ENCODE peak calls at places on chromosome 14, in ten cellular contexts. P is frontal cortex; I is stimulated activated CD8-positive, alpha-beta memory T cell treated with anti-CD3 and anti-CD28 coated beads, Interleukin-15, amount 100 ng/mL, for 24 hours; O is CD4-positive, alpha-beta T cell; M is H9; C is GM13976; Z is H4; G is NAMALWA; K is stimulated activated CD4-positive, alpha-beta T cell treated with anti-CD3 and anti-CD28 coated beads, Interleukin-1b, Interleukin-23, amount 100 ng/mL, for 4 hours; X is neural progenitor cell. S is an unnamed sample.

GRCh38 chr14:23362200-23362599 is 2.8 kb downstream of the EFS start:
- DNase-seq in P (no peak), I (no peak), O (no peak), M (no peak), C (no peak), Z (no peak), G (peak), K (no peak), X (no peak), S (no peak)

GRCh38 chr14:65428691-65429090 is 16.2 kb downstream of the FUT8 start:
- DNase-seq in P (no peak), I (no peak), O (no peak), M (no peak), C (no peak), Z (no peak), G (no peak), K (no peak), X (no peak), S (no peak)

GRCh38 chr14:23403139-23403438 is 5.0 kb downstream of the MYH6 start:
- DNase-seq in P (no peak), I (no peak), O (no peak), M (no peak), C (no peak), Z (no peak), G (no peak), K (no peak), X (no peak), S (no peak)

GRCh38 chr14:104094709-104095425 is 9.4 kb downstream of the ASPG start:
- DNase-seq in P (peak), I (peak), O (peak), M (peak), C (peak), Z (peak), G (peak), K (peak), X (peak), S (peak)

GRCh38 chr14:95222870-95223398 is 65.6 kb upstream of the DICER1 start:
- DNase-seq in P (no peak), I (no peak), O (no peak), M (no peak), C (no peak), Z (no peak), G (no peak), K (no peak), X (no peak), S (no peak)

GRCh38 chr14:101505216-101505970 is 55.9 kb upstream of the DIO3 start:
- DNase-seq in P (no peak), I (no peak), O (no peak), M (peak), C (no peak), Z (no peak), G (no peak), K (no peak), X (no peak), S (peak)

GRCh38 chr14:69316449-69317391 is 56.8 kb downstream of the GALNT16 start:
- DNase-seq in P (no peak), I (no peak), O (no peak), M (peak), C (no peak), Z (peak), G (no peak), K (no peak), X (no peak), S (peak)

GRCh38 chr14:56002876-56003625 is 115.2 kb upstream of the PELI2 start:
- DNase-seq in P (no peak), I (no peak), O (peak), M (no peak), C (no peak), Z (no peak), G (no peak), K (no peak), X (peak), S (no peak)

GRCh38 chr14:104422301-104423223 is 157.0 kb upstream of the C14orf180 start:
- DNase-seq in P (no peak), I (no peak), O (no peak), M (no peak), C (peak), Z (no peak), G (no peak), K (no peak), X (no peak), S (no peak)

GRCh38 chr14:36997843-36998242 is 174.6 kb downstream of the SLC25A21 start:
- DNase-seq in P (no peak), I (no peak), O (no peak), M (no peak), C (no peak), Z (no peak), G (no peak), K (no peak), X (no peak), S (no peak)

GRCh38 chr14:24367506-24368214 is at the start of gene NFATC4:
- DNase-seq in P (peak), I (no peak), O (no peak), M (peak), C (peak), Z (peak), G (peak), K (no peak), X (peak), S (peak)

GRCh38 chr14:79468491-79468890 is 742.8 kb downstream of the DIO2 start:
- DNase-seq in P (no peak), I (no peak), O (no peak), M (no peak), C (no peak), Z (no peak), G (no peak), K (no peak), X (no peak), S (no peak)

GRCh38 chr14:34297786-34298520 is 164.1 kb downstream of the SPTSSA start:
- DNase-seq in P (no peak), I (no peak), O (no peak), M (no peak), C (no peak), Z (peak), G (no peak), K (no peak), X (no peak), S (no peak)

GRCh38 chr14:66503532-66503931 is 4.4 kb upstream of the GPHN start:
- DNase-seq in P (no peak), I (no peak), O (no peak), M (no peak), C (no peak), Z (no peak), G (no peak), K (no peak), X (no peak), S (no peak)

GRCh38 chr14:102910442-102910841 is 12.0 kb upstream of the AMN start:
- DNase-seq in P (no peak), I (no peak), O (no peak), M (no peak), C (no peak), Z (no peak), G (no peak), K (no peak), X (no peak), S (peak)

GRCh38 chr14:100062602-100063001 is 2.6 kb upstream of the EVL start:
- DNase-seq in P (no peak), I (no peak), O (no peak), M (no peak), C (no peak), Z (no peak), G (no peak), K (no peak), X (no peak), S (no peak)

GRCh38 chr14:95339301-95339865 is 19.7 kb upstream of the CLMN start:
- DNase-seq in P (no peak), I (no peak), O (no peak), M (no peak), C (no peak), Z (no peak), G (no peak), K (no peak), X (no peak), S (no peak)

GRCh38 chr14:31895206-31895605 is 181.9 kb upstream of the ARHGAP5 start:
- DNase-seq in P (no peak), I (no peak), O (no peak), M (no peak), C (no peak), Z (no peak), G (no peak), K (no peak), X (no peak), S (no peak)

GRCh38 chr14:48925184-48925583 is 661.0 kb downstream of the RPS29 start:
- DNase-seq in P (no peak), I (no peak), O (no peak), M (no peak), C (no peak), Z (no peak), G (no peak), K (no peak), X (no peak), S (no peak)

GRCh38 chr14:68774771-68775613 is 17.9 kb downstream of the ZFP36L1 start:
- DNase-seq in P (no peak), I (no peak), O (no peak), M (no peak), C (no peak), Z (peak), G (no peak), K (no peak), X (no peak), S (no peak)

GRCh38 chr14:104277416-104278213 is 139.2 kb downstream of the KIF26A start:
- DNase-seq in P (no peak), I (no peak), O (no peak), M (peak), C (no peak), Z (no peak), G (no peak), K (no peak), X (no peak), S (no peak)

GRCh38 chr14:61561657-61562276 is 133.5 kb upstream of the HIF1A start:
- DNase-seq in P (no peak), I (no peak), O (no peak), M (peak), C (no peak), Z (peak), G (no peak), K (no peak), X (no peak), S (no peak)

GRCh38 chr14:97129639-97130038 is 332.5 kb downstream of the VRK1 start:
- DNase-seq in P (no peak), I (no peak), O (no peak), M (no peak), C (no peak), Z (no peak), G (no peak), K (no peak), X (no peak), S (no peak)

GRCh38 chr14:50359631-50360030 is 37.0 kb downstream of the CDKL1 start:
- DNase-seq in P (no peak), I (no peak), O (no peak), M (no peak), C (no peak), Z (no peak), G (no peak), K (no peak), X (no peak), S (no peak)

GRCh38 chr14:24441485-24441884 is 1.1 kb downstream of the SDR39U1 start:
- DNase-seq in P (peak), I (no peak), O (no peak), M (no peak), C (peak), Z (no peak), G (no peak), K (no peak), X (no peak), S (no peak)

GRCh38 chr14:50396636-50397460 is at the start of gene CDKL1:
- DNase-seq in P (peak), I (peak), O (peak), M (peak), C (peak), Z (peak), G (peak), K (peak), X (peak), S (peak)

GRCh38 chr14:104795781-104796681 is 483 bp upstream of the AKT1 start:
- DNase-seq in P (peak), I (peak), O (peak), M (no peak), C (peak), Z (no peak), G (peak), K (peak), X (no peak), S (peak)

GRCh38 chr14:96260341-96260821 is 4.4 kb downstream of the BDKRB1 start:
- DNase-seq in P (no peak), I (no peak), O (no peak), M (no peak), C (no peak), Z (no peak), G (no peak), K (no peak), X (no peak), S (no peak)

GRCh38 chr14:63542231-63542999 is 762 bp downstream of the PPP2R5E start:
- DNase-seq in P (no peak), I (no peak), O (no peak), M (peak), C (no peak), Z (no peak), G (peak), K (no peak), X (peak), S (no peak)

GRCh38 chr14:100155881-100156645 is 3.4 kb downstream of the DEGS2 start:
- DNase-seq in P (no peak), I (no peak), O (no peak), M (no peak), C (no peak), Z (no peak), G (no peak), K (no peak), X (no peak), S (no peak)

GRCh38 chr14:92223027-92223426 is 99.9 kb upstream of the SLC24A4 start:
- DNase-seq in P (no peak), I (no peak), O (no peak), M (no peak), C (no peak), Z (no peak), G (no peak), K (no peak), X (no peak), S (no peak)

GRCh38 chr14:93879362-93879983 is 47.7 kb upstream of the FAM181A start:
- DNase-seq in P (no peak), I (no peak), O (no peak), M (no peak), C (no peak), Z (no peak), G (no peak), K (no peak), X (no peak), S (no peak)

GRCh38 chr14:58275527-58276190 is 22.7 kb upstream of the ARID4A start:
- DNase-seq in P (no peak), I (no peak), O (no peak), M (no peak), C (no peak), Z (no peak), G (no peak), K (no peak), X (no peak), S (no peak)

GRCh38 chr14:55803506-55804197 is 223.6 kb downstream of the KTN1 start:
- DNase-seq in P (no peak), I (no peak), O (no peak), M (no peak), C (no peak), Z (no peak), G (no peak), K (no peak), X (no peak), S (no peak)

GRCh38 chr14:50745401-50746058 is 77.4 kb upstream of the SAV1 start:
- DNase-seq in P (no peak), I (no peak), O (no peak), M (no peak), C (no peak), Z (no peak), G (no peak), K (no peak), X (no peak), S (no peak)